ENCODE peak calls at places on chromosomes 6 and 20, in five cellular contexts. One of them, this sample, is unnamed.

GRCh38 chr6:34581561-34581920 is 25.4 kb upstream of the SPDEF start:
- DNase-seq in chondrocyte: peak
- DNase-seq in mesothelial cell of epicardium: no peak
- DNase-seq in brain microvascular endothelial cell: no peak
- DNase-seq in HFFc6: no peak
- DNase-seq in this sample: no peak

GRCh38 chr6:18115356-18115755 is 7.1 kb downstream of the NHLRC1 start:
- DNase-seq in brain microvascular endothelial cell: no peak
- DNase-seq in chondrocyte: no peak
- DNase-seq in mesothelial cell of epicardium: no peak
- DNase-seq in HFFc6: no peak
- DNase-seq in this sample: no peak

GRCh38 chr6:128560966-128561365 is 40.6 kb upstream of the PTPRK start:
- DNase-seq in chondrocyte: no peak
- DNase-seq in mesothelial cell of epicardium: no peak
- DNase-seq in HFFc6: no peak
- DNase-seq in brain microvascular endothelial cell: no peak
- DNase-seq in this sample: no peak

GRCh38 chr6:64334646-64335045 is 699.0 kb downstream of the PHF3 start:
- DNase-seq in chondrocyte: no peak
- DNase-seq in HFFc6: no peak
- DNase-seq in brain microvascular endothelial cell: no peak
- DNase-seq in mesothelial cell of epicardium: no peak
- DNase-seq in this sample: no peak

GRCh38 chr6:78436335-78436734 is 431.0 kb upstream of the IRAK1BP1 start:
- DNase-seq in brain microvascular endothelial cell: peak
- DNase-seq in mesothelial cell of epicardium: no peak
- DNase-seq in HFFc6: peak
- DNase-seq in chondrocyte: no peak
- DNase-seq in this sample: no peak

GRCh38 chr6:45816674-45817297 is 198.9 kb downstream of the CLIC5 start:
- DNase-seq in chondrocyte: no peak
- DNase-seq in mesothelial cell of epicardium: no peak
- DNase-seq in HFFc6: peak
- DNase-seq in brain microvascular endothelial cell: no peak
- DNase-seq in this sample: no peak

GRCh38 chr6:41707565-41708200 is 27.7 kb downstream of the TFEB start:
- DNase-seq in HFFc6: no peak
- DNase-seq in chondrocyte: no peak
- DNase-seq in brain microvascular endothelial cell: no peak
- DNase-seq in mesothelial cell of epicardium: no peak
- DNase-seq in this sample: no peak

GRCh38 chr6:151680846-151681425 is 126.5 kb upstream of the ESR1 start:
- DNase-seq in HFFc6: no peak
- DNase-seq in brain microvascular endothelial cell: no peak
- DNase-seq in chondrocyte: no peak
- DNase-seq in mesothelial cell of epicardium: no peak
- DNase-seq in this sample: no peak

GRCh38 chr6:82017316-82017715 is 230.2 kb downstream of the IBTK start:
- DNase-seq in chondrocyte: no peak
- DNase-seq in mesothelial cell of epicardium: no peak
- DNase-seq in HFFc6: peak
- DNase-seq in brain microvascular endothelial cell: peak
- DNase-seq in this sample: no peak

GRCh38 chr6:41687501-41688175 is 47.8 kb downstream of the TFEB start:
- DNase-seq in chondrocyte: peak
- DNase-seq in mesothelial cell of epicardium: no peak
- DNase-seq in brain microvascular endothelial cell: no peak
- DNase-seq in HFFc6: no peak
- DNase-seq in this sample: no peak

GRCh38 chr6:1670711-1671462 is 61.2 kb downstream of the FOXC1 start:
- DNase-seq in chondrocyte: no peak
- DNase-seq in brain microvascular endothelial cell: peak
- DNase-seq in HFFc6: peak
- DNase-seq in mesothelial cell of epicardium: no peak
- DNase-seq in this sample: no peak

GRCh38 chr6:50270427-50270826 is 220.7 kb upstream of the DEFB112 start:
- DNase-seq in brain microvascular endothelial cell: no peak
- DNase-seq in HFFc6: no peak
- DNase-seq in chondrocyte: no peak
- DNase-seq in mesothelial cell of epicardium: no peak
- DNase-seq in this sample: no peak

GRCh38 chr6:56851104-56851503 is 103.8 kb upstream of the BEND6 start:
- DNase-seq in chondrocyte: no peak
- DNase-seq in mesothelial cell of epicardium: no peak
- DNase-seq in brain microvascular endothelial cell: peak
- DNase-seq in HFFc6: peak
- DNase-seq in this sample: no peak

GRCh38 chr20:46872315-46873211 is 22.1 kb upstream of the EYA2 start:
- DNase-seq in mesothelial cell of epicardium: no peak
- DNase-seq in brain microvascular endothelial cell: no peak
- DNase-seq in chondrocyte: no peak
- DNase-seq in HFFc6: no peak
- DNase-seq in this sample: no peak

GRCh38 chr20:15455279-15455678 is 1117.9 kb upstream of the FLRT3 start:
- DNase-seq in chondrocyte: no peak
- DNase-seq in mesothelial cell of epicardium: no peak
- DNase-seq in HFFc6: no peak
- DNase-seq in brain microvascular endothelial cell: no peak
- DNase-seq in this sample: no peak

GRCh38 chr6:35718354-35718695 is 18.5 kb upstream of the ARMC12 start:
- DNase-seq in mesothelial cell of epicardium: no peak
- DNase-seq in brain microvascular endothelial cell: no peak
- DNase-seq in HFFc6: no peak
- DNase-seq in chondrocyte: no peak
- DNase-seq in this sample: no peak

GRCh38 chr20:17775600-17775999 is 75.8 kb downstream of the BANF2 start:
- DNase-seq in mesothelial cell of epicardium: no peak
- DNase-seq in HFFc6: no peak
- DNase-seq in brain microvascular endothelial cell: no peak
- DNase-seq in chondrocyte: no peak
- DNase-seq in this sample: no peak

GRCh38 chr20:50229156-50229605 is 38.6 kb downstream of the CEBPB start:
- DNase-seq in chondrocyte: no peak
- DNase-seq in brain microvascular endothelial cell: no peak
- DNase-seq in HFFc6: no peak
- DNase-seq in mesothelial cell of epicardium: no peak
- DNase-seq in this sample: no peak

GRCh38 chr6:133432021-133432989 is 191.1 kb downstream of the EYA4 start:
- DNase-seq in chondrocyte: no peak
- DNase-seq in mesothelial cell of epicardium: no peak
- DNase-seq in HFFc6: no peak
- DNase-seq in brain microvascular endothelial cell: no peak
- DNase-seq in this sample: no peak

GRCh38 chr6:25177629-25178028 is 101.5 kb upstream of the CARMIL1 start:
- DNase-seq in chondrocyte: no peak
- DNase-seq in HFFc6: no peak
- DNase-seq in brain microvascular endothelial cell: no peak
- DNase-seq in mesothelial cell of epicardium: no peak
- DNase-seq in this sample: no peak

GRCh38 chr20:16434087-16434664 is 139.1 kb downstream of the KIF16B start:
- DNase-seq in HFFc6: no peak
- DNase-seq in mesothelial cell of epicardium: peak
- DNase-seq in brain microvascular endothelial cell: peak
- DNase-seq in chondrocyte: peak
- DNase-seq in this sample: peak

GRCh38 chr6:133208183-133208755 is 32.9 kb upstream of the EYA4 start:
- DNase-seq in chondrocyte: no peak
- DNase-seq in brain microvascular endothelial cell: no peak
- DNase-seq in mesothelial cell of epicardium: no peak
- DNase-seq in HFFc6: no peak
- DNase-seq in this sample: no peak

GRCh38 chr6:137808191-137808590 is 58.9 kb upstream of the TNFAIP3 start:
- DNase-seq in brain microvascular endothelial cell: peak
- DNase-seq in mesothelial cell of epicardium: no peak
- DNase-seq in HFFc6: peak
- DNase-seq in chondrocyte: no peak
- DNase-seq in this sample: no peak

GRCh38 chr6:28081486-28081751 is 1.1 kb downstream of the ZNF165 start:
- DNase-seq in chondrocyte: no peak
- DNase-seq in mesothelial cell of epicardium: no peak
- DNase-seq in HFFc6: no peak
- DNase-seq in brain microvascular endothelial cell: no peak
- DNase-seq in this sample: no peak

GRCh38 chr20:46408281-46408731 is 1.9 kb upstream of the ELMO2 start:
- DNase-seq in mesothelial cell of epicardium: no peak
- DNase-seq in chondrocyte: no peak
- DNase-seq in brain microvascular endothelial cell: no peak
- DNase-seq in HFFc6: no peak
- DNase-seq in this sample: no peak

GRCh38 chr6:168956141-168956838 is 297.4 kb downstream of the THBS2 start:
- DNase-seq in mesothelial cell of epicardium: no peak
- DNase-seq in HFFc6: no peak
- DNase-seq in chondrocyte: no peak
- DNase-seq in brain microvascular endothelial cell: peak
- DNase-seq in this sample: no peak

GRCh38 chr6:37033255-37033654 is 27.8 kb downstream of the FGD2 start:
- DNase-seq in chondrocyte: no peak
- DNase-seq in mesothelial cell of epicardium: no peak
- DNase-seq in HFFc6: no peak
- DNase-seq in brain microvascular endothelial cell: no peak
- DNase-seq in this sample: no peak

GRCh38 chr6:161414180-161414579 is 140.3 kb upstream of the AGPAT4 start:
- DNase-seq in brain microvascular endothelial cell: no peak
- DNase-seq in chondrocyte: no peak
- DNase-seq in mesothelial cell of epicardium: no peak
- DNase-seq in HFFc6: no peak
- DNase-seq in this sample: no peak

GRCh38 chr6:152273002-152273401 is 364.2 kb downstream of the SYNE1 start:
- DNase-seq in brain microvascular endothelial cell: peak
- DNase-seq in HFFc6: peak
- DNase-seq in chondrocyte: no peak
- DNase-seq in mesothelial cell of epicardium: no peak
- DNase-seq in this sample: no peak

GRCh38 chr6:90714319-90714718 is 127.4 kb upstream of the MAP3K7 start:
- DNase-seq in brain microvascular endothelial cell: no peak
- DNase-seq in mesothelial cell of epicardium: no peak
- DNase-seq in HFFc6: no peak
- DNase-seq in chondrocyte: no peak
- DNase-seq in this sample: no peak

GRCh38 chr6:4778086-4778485 is 1.9 kb downstream of the CDYL start:
- DNase-seq in brain microvascular endothelial cell: no peak
- DNase-seq in mesothelial cell of epicardium: no peak
- DNase-seq in chondrocyte: no peak
- DNase-seq in HFFc6: peak
- DNase-seq in this sample: no peak

GRCh38 chr6:2157441-2158127 is 87.8 kb downstream of the GMDS start:
- DNase-seq in chondrocyte: no peak
- DNase-seq in brain microvascular endothelial cell: peak
- DNase-seq in mesothelial cell of epicardium: no peak
- DNase-seq in HFFc6: peak
- DNase-seq in this sample: no peak

GRCh38 chr6:148146717-148147116 is 195.9 kb upstream of the SASH1 start:
- DNase-seq in mesothelial cell of epicardium: no peak
- DNase-seq in chondrocyte: no peak
- DNase-seq in HFFc6: no peak
- DNase-seq in brain microvascular endothelial cell: peak
- DNase-seq in this sample: no peak

DNA sequence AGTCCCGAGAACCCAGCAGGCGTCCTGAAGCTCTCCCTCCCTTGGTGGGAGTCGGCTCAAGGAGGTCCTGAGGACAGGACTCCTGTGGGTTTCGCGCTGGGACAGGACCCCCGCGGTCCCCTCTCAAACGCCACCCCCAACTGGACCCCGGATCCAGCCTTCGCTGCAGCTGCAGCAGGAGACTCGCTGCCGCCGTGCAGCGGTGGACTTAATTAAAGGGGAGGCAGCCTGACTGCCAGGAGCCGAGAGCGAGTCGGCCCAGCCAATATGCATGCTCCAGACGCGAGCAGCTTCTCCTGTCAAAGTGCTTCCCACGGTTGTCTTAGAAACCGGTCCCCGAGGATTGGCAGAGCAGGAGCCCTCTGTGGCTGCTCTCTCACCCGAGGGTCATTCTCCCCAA is 580.2 kb upstream of the ZNF337 start:
- DNase-seq in mesothelial cell of epicardium: no peak
- DNase-seq in HFFc6: no peak
- DNase-seq in chondrocyte: peak
- DNase-seq in brain microvascular endothelial cell: peak
- DNase-seq in this sample: no peak
- TF ChIP-seq CTCF in mesothelial cell of epicardium: no peak
- TF ChIP-seq CTCF in HFFc6: no peak
- TF ChIP-seq CTCF in chondrocyte: no peak
- TF ChIP-seq CTCF in brain microvascular endothelial cell: peak
- TF ChIP-seq CTCF in this sample: no peak

DNA sequence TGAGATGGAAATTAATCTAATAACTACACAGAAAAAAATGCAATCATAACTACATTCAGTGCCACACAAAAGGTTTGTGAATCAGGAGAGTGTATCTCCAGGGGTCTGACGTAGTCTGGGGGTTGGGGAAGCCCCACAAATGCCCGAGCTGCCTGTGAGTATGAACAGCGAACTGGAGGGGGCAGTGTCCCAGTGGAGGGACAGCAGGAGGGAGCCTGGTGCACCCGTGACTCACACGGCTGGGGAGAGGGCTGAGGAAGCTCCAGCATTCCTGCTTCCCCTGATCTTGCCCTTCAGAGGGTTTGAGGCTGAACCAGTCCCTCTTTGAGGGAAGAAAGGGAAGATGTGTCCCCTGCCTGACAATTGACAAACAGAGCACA is 78.9 kb downstream of the CDH26 start:
- DNase-seq in HFFc6: peak
- DNase-seq in mesothelial cell of epicardium: no peak
- DNase-seq in brain microvascular endothelial cell: peak
- DNase-seq in chondrocyte: no peak
- DNase-seq in this sample: no peak
- TF ChIP-seq CTCF in HFFc6: peak
- TF ChIP-seq CTCF in mesothelial cell of epicardium: no peak
- TF ChIP-seq CTCF in brain microvascular endothelial cell: peak
- TF ChIP-seq CTCF in chondrocyte: peak
- TF ChIP-seq CTCF in this sample: peak

GRCh38 chr6:170292778-170293164 is 1.9 kb upstream of the DLL1 start:
- DNase-seq in chondrocyte: no peak
- DNase-seq in mesothelial cell of epicardium: no peak
- DNase-seq in brain microvascular endothelial cell: no peak
- DNase-seq in HFFc6: no peak
- DNase-seq in this sample: no peak
- TF ChIP-seq CTCF in chondrocyte: peak
- TF ChIP-seq CTCF in mesothelial cell of epicardium: no peak
- TF ChIP-seq CTCF in brain microvascular endothelial cell: no peak
- TF ChIP-seq CTCF in HFFc6: peak
- TF ChIP-seq CTCF in this sample: peak

GRCh38 chr20:44648068-44648467 is 3.4 kb downstream of the ADA start:
- DNase-seq in mesothelial cell of epicardium: no peak
- DNase-seq in brain microvascular endothelial cell: no peak
- DNase-seq in HFFc6: no peak
- DNase-seq in chondrocyte: no peak
- DNase-seq in this sample: no peak

GRCh38 chr20:44650777-44651493 is 564 bp downstream of the ADA start:
- DNase-seq in brain microvascular endothelial cell: no peak
- DNase-seq in HFFc6: no peak
- DNase-seq in mesothelial cell of epicardium: no peak
- DNase-seq in chondrocyte: no peak
- DNase-seq in this sample: no peak

GRCh38 chr20:44649976-44650375 is 1.5 kb downstream of the ADA start:
- DNase-seq in mesothelial cell of epicardium: no peak
- DNase-seq in chondrocyte: no peak
- DNase-seq in HFFc6: no peak
- DNase-seq in brain microvascular endothelial cell: no peak
- DNase-seq in this sample: no peak

GRCh38 chr20:44646641-44647274 is 4.7 kb downstream of the ADA start:
- DNase-seq in HFFc6: peak
- DNase-seq in brain microvascular endothelial cell: peak
- DNase-seq in mesothelial cell of epicardium: no peak
- DNase-seq in chondrocyte: no peak
- DNase-seq in this sample: no peak

GRCh38 chr20:44648579-44648978 is 2.9 kb downstream of the ADA start:
- DNase-seq in brain microvascular endothelial cell: no peak
- DNase-seq in HFFc6: no peak
- DNase-seq in chondrocyte: no peak
- DNase-seq in mesothelial cell of epicardium: no peak
- DNase-seq in this sample: no peak
- TF ChIP-seq CTCF in brain microvascular endothelial cell: no peak
- TF ChIP-seq CTCF in HFFc6: no peak
- TF ChIP-seq CTCF in chondrocyte: no peak
- TF ChIP-seq CTCF in mesothelial cell of epicardium: no peak
- TF ChIP-seq CTCF in this sample: no peak